ENCODE peak calls at places on chromosomes 12 and 14, in eight cellular contexts. G, A, Z, H, F, J, C and W are unnamed samples.

GRCh38 chr12:112559784-112560183 is 141.0 kb downstream of the PTPN11 start:
- DNase-seq in C (no peak), A (no peak), Z (no peak), F (no peak), H (no peak), J (no peak), G (no peak), W (no peak)

GRCh38 chr14:90454041-90455000 is 57.5 kb downstream of the CALM1 start:
- DNase-seq in G (peak), A (peak), J (no peak), H (peak), Z (peak), F (peak), C (peak), W (peak)

GRCh38 chr12:50103767-50104321 is at the start of gene GPD1:
- DNase-seq in Z (peak), G (no peak), J (no peak), H (no peak), F (peak), A (peak), C (peak), W (peak)

GRCh38 chr14:50333010-50333409 is 20.9 kb downstream of the DMAC2L start:
- DNase-seq in Z (peak), A (peak), C (no peak), H (no peak), G (no peak), F (no peak), J (no peak), W (peak)

GRCh38 chr12:48160807-48161206 is 3.5 kb upstream of the ASB8 start:
- DNase-seq in G (no peak), Z (no peak), H (no peak), A (peak), F (no peak), C (peak), J (peak), W (no peak)

GRCh38 chr12:9064201-9064814 is 51.4 kb downstream of the A2M start:
- DNase-seq in A (peak), Z (peak), J (no peak), F (peak), G (no peak), H (peak), C (peak), W (peak)

GRCh38 chr14:72633551-72633950 is 260.4 kb downstream of the DPF3 start:
- DNase-seq in A (no peak), F (no peak), G (no peak), H (no peak), C (no peak), Z (no peak), J (no peak), W (no peak)

GRCh38 chr14:104868811-104869572 is 3.9 kb downstream of the CEP170B start:
- DNase-seq in A (no peak), G (no peak), Z (no peak), F (peak), J (no peak), C (no peak), H (no peak), W (no peak)

GRCh38 chr12:122837306-122838265 is 2.3 kb downstream of the HIP1R start:
- DNase-seq in A (no peak), J (no peak), G (no peak), F (no peak), C (peak), Z (no peak), H (no peak), W (no peak)

GRCh38 chr12:98743362-98743953 is 98.4 kb downstream of the APAF1 start:
- DNase-seq in A (no peak), J (peak), G (peak), H (peak), Z (no peak), C (peak), F (no peak), W (no peak)

GRCh38 chr12:28817524-28817923 is 331.6 kb upstream of the FAR2 start:
- DNase-seq in A (no peak), J (no peak), C (no peak), H (no peak), F (no peak), G (no peak), Z (no peak), W (no peak)

GRCh38 chr12:65935906-65936528 is 111.7 kb downstream of the HMGA2 start:
- DNase-seq in H (no peak), F (no peak), A (no peak), G (no peak), C (no peak), J (no peak), Z (no peak), W (no peak)

GRCh38 chr12:2877959-2878732 is 1.1 kb downstream of the RHNO1 start:
- DNase-seq in G (no peak), H (no peak), Z (no peak), J (no peak), F (no peak), A (no peak), C (peak), W (no peak)

GRCh38 chr12:24997970-24998582 is 49.2 kb upstream of the BCAT1 start:
- DNase-seq in J (no peak), Z (no peak), A (peak), C (peak), H (no peak), G (peak), F (no peak), W (no peak)

GRCh38 chr14:69036757-69037506 is 57.8 kb upstream of the ACTN1 start:
- DNase-seq in A (no peak), Z (no peak), C (no peak), G (no peak), J (no peak), F (no peak), H (no peak), W (no peak)

GRCh38 chr14:95056476-95056875 is 100.9 kb downstream of the DICER1 start:
- DNase-seq in A (no peak), J (no peak), Z (no peak), F (peak), C (no peak), H (no peak), G (no peak), W (no peak)

GRCh38 chr12:77133566-77133965 is 68.2 kb upstream of the E2F7 start:
- DNase-seq in F (no peak), J (peak), G (peak), Z (peak), H (peak), A (peak), C (no peak), W (no peak)

GRCh38 chr12:11758838-11759509 is 109.5 kb downstream of the ETV6 start:
- DNase-seq in G (no peak), C (no peak), H (no peak), J (no peak), A (no peak), Z (peak), F (no peak), W (no peak)

GRCh38 chr14:48723841-48724495 is 862.2 kb downstream of the RPS29 start:
- DNase-seq in H (no peak), A (no peak), C (no peak), Z (no peak), F (no peak), G (no peak), J (no peak), W (no peak)

GRCh38 chr12:124497658-124498057 is 69.8 kb downstream of the NCOR2 start:
- DNase-seq in J (no peak), A (peak), H (no peak), Z (no peak), G (no peak), C (peak), F (no peak), W (no peak)

GRCh38 chr14:96811265-96811664 is 14.1 kb downstream of the VRK1 start:
- DNase-seq in G (no peak), Z (no peak), H (no peak), A (no peak), C (no peak), J (no peak), F (no peak), W (no peak)

GRCh38 chr12:117986705-117987469 is 18.1 kb upstream of the KSR2 start:
- DNase-seq in F (no peak), G (no peak), H (no peak), J (no peak), A (peak), Z (no peak), C (no peak), W (no peak)

GRCh38 chr12:62123721-62124203 is 136.4 kb upstream of the USP15 start:
- DNase-seq in Z (peak), H (peak), J (peak), G (peak), C (peak), F (no peak), A (peak), W (peak)

GRCh38 chr12:92928431-92928961 is 599 bp downstream of the EEA1 start:
- DNase-seq in G (no peak), F (no peak), A (peak), H (peak), Z (peak), C (peak), J (peak), W (peak)

GRCh38 chr12:52828156-52829090 is 5.7 kb downstream of the KRT79 start:
- DNase-seq in F (no peak), A (no peak), C (no peak), G (no peak), Z (no peak), J (no peak), H (no peak), W (no peak)

GRCh38 chr12:70052931-70053497 is 190.2 kb upstream of the CNOT2 start:
- DNase-seq in Z (peak), H (no peak), F (no peak), J (peak), G (no peak), A (peak), C (no peak), W (no peak)

GRCh38 chr14:80491131-80491530 is 279.8 kb upstream of the DIO2 start:
- DNase-seq in H (no peak), Z (no peak), G (peak), C (peak), F (no peak), J (peak), A (peak), W (no peak)

GRCh38 chr12:12964255-12964654 is 12.3 kb upstream of the GPRC5D start:
- DNase-seq in H (no peak), Z (no peak), A (no peak), J (peak), F (no peak), C (no peak), G (no peak), W (no peak)

GRCh38 chr12:63206494-63206893 is 55.5 kb upstream of the AVPR1A start:
- DNase-seq in A (no peak), H (no peak), Z (no peak), J (no peak), G (no peak), F (no peak), C (no peak), W (no peak)